ENCODE peak calls at places on chromosomes 2 and 18, in eight cellular contexts. R, L, K, M, Y, O, C and B are unnamed samples.

GRCh38 chr2:576292-576691 is 100.9 kb downstream of the TMEM18 start:
- DNase-seq in C (no peak), M (no peak), K (no peak), Y (no peak), O (no peak), R (no peak), L (no peak), B (no peak)

GRCh38 chr2:25572638-25573037 is 100.7 kb downstream of the DTNB start:
- DNase-seq in K (no peak), C (no peak), M (no peak), O (peak; percentile 71), Y (no peak), L (peak; percentile 25), R (no peak), B (peak; percentile 63)

GRCh38 chr2:230812041-230812440 is 52.7 kb upstream of the ITM2C start:
- DNase-seq in O (no peak), M (no peak), K (no peak), Y (no peak), R (no peak), L (no peak), C (no peak), B (no peak)

GRCh38 chr2:119169717-119170116 is 11.2 kb upstream of the C1QL2 start:
- DNase-seq in K (no peak), Y (no peak), C (no peak), L (no peak), R (no peak), M (no peak), O (no peak), B (no peak)

GRCh38 chr2:217988840-217989204 is 14.0 kb downstream of the TNS1 start:
- DNase-seq in L (no peak), K (no peak), Y (no peak), C (no peak), M (no peak), R (no peak), O (peak; percentile 54), B (peak; percentile 59)

GRCh38 chr18:63331105-63331504 is 11.5 kb upstream of the BCL2 start:
- DNase-seq in Y (no peak), K (no peak), C (no peak), M (no peak), O (no peak), R (no peak), L (no peak), B (no peak)

GRCh38 chr18:44564922-44565321 is 115.8 kb upstream of the SETBP1 start:
- DNase-seq in C (no peak), Y (no peak), O (peak; percentile 88), M (no peak), R (no peak), L (peak; percentile 34), K (peak; percentile 51), B (peak; percentile 41)

GRCh38 chr18:7844418-7844817 is 277.3 kb downstream of the PTPRM start:
- DNase-seq in L (peak; percentile 33), C (no peak), K (no peak), Y (no peak), O (no peak), M (no peak), R (no peak), B (peak; percentile 9)

GRCh38 chr2:43754180-43754579 is 19.7 kb upstream of the DYNC2LI1 start:
- DNase-seq in M (no peak), O (no peak), R (no peak), L (no peak), Y (no peak), C (no peak), K (no peak), B (no peak)

GRCh38 chr2:8234757-8235374 is 447.0 kb upstream of the ID2 start:
- DNase-seq in M (no peak), L (no peak), C (no peak), R (no peak), O (no peak), Y (no peak), K (no peak), B (no peak)

GRCh38 chr18:24138281-24138883 is 480 bp upstream of the CABYR start:
- DNase-seq in K (no peak), O (no peak), C (no peak), M (no peak), R (no peak), L (peak; percentile 24), Y (no peak), B (no peak)

GRCh38 chr2:72414108-72414507 is 266.4 kb upstream of the CYP26B1 start:
- DNase-seq in L (peak; percentile 12), K (no peak), Y (no peak), M (no peak), R (no peak), C (no peak), O (peak; percentile 76), B (no peak)

GRCh38 chr2:160892204-160892603 is 268.0 kb upstream of the TANK start:
- DNase-seq in C (no peak), R (no peak), K (no peak), Y (no peak), L (no peak), O (no peak), M (no peak), B (no peak)

GRCh38 chr2:237027712-237028029 is 58.0 kb upstream of the COPS8 start:
- DNase-seq in L (no peak), Y (no peak), K (no peak), M (no peak), O (no peak), R (no peak), C (no peak), B (no peak)
- TF ChIP-seq CTCF in L (no peak), Y (no peak), K (no peak), M (no peak), O (no peak), R (no peak), C (no peak), B (no peak)

GRCh38 chr18:45837283-45838070 is 12.0 kb downstream of the SIGLEC15 start:
- DNase-seq in R (peak; percentile 61), Y (peak; percentile 38), O (peak; percentile 49), K (peak; percentile 90), C (peak; percentile 9), L (peak; percentile 43), M (peak; percentile 60), B (peak; percentile 47)
- TF ChIP-seq CTCF in R (no peak), Y (peak; percentile 32), O (no peak), K (peak; percentile 59), C (no peak), L (no peak), M (peak; percentile 5), B (peak; percentile 10)

GRCh38 chr2:101251844-101252407 is 760 bp upstream of the CNOT11 start:
- DNase-seq in O (no peak), Y (peak; percentile 60), R (peak; percentile 39), L (no peak), M (peak; percentile 69), K (peak; percentile 79), C (no peak), B (no peak)
- TF ChIP-seq CTCF in O (peak; percentile 1), Y (peak; percentile 84), R (peak; percentile 47), L (peak; percentile 1), M (peak; percentile 61), K (peak; percentile 83), C (peak; percentile 43), B (peak; percentile 2)

GRCh38 chr2:31413876-31414550 is 529 bp downstream of the XDH start:
- DNase-seq in M (no peak), O (no peak), K (no peak), C (no peak), L (peak; percentile 28), Y (no peak), R (no peak), B (no peak)
- TF ChIP-seq CTCF in M (no peak), O (peak; percentile 6), K (peak; percentile 69), C (peak; percentile 12), L (peak; percentile 23), Y (peak; percentile 56), R (no peak), B (no peak)

GRCh38 chr2:112542974-112543760 is 902 bp downstream of the POLR1B start:
- DNase-seq in Y (no peak), M (no peak), C (no peak), K (peak; percentile 64), O (peak; percentile 8), L (peak; percentile 21), R (no peak), B (peak; percentile 56)
- TF ChIP-seq CTCF in Y (no peak), M (no peak), C (no peak), K (no peak), O (no peak), L (no peak), R (no peak), B (no peak)

GRCh38 chr2:12807907-12808810 is 91.4 kb downstream of the TRIB2 start:
- DNase-seq in R (no peak), C (no peak), O (peak; percentile 34), Y (no peak), K (no peak), L (no peak), M (no peak), B (no peak)

GRCh38 chr2:12805032-12805431 is 88.3 kb downstream of the TRIB2 start:
- DNase-seq in K (no peak), C (no peak), O (no peak), M (no peak), L (no peak), Y (no peak), R (no peak), B (no peak)

GRCh38 chr2:12806535-12806934 is 89.8 kb downstream of the TRIB2 start:
- DNase-seq in R (no peak), Y (no peak), K (no peak), O (no peak), L (no peak), M (no peak), C (no peak), B (no peak)

GRCh38 chr2:12803616-12804015 is 86.9 kb downstream of the TRIB2 start:
- DNase-seq in L (peak; percentile 69), O (peak; percentile 64), K (no peak), M (no peak), C (no peak), Y (no peak), R (no peak), B (peak; percentile 46)

GRCh38 chr2:12804141-12804857 is 87.6 kb downstream of the TRIB2 start:
- DNase-seq in K (no peak), O (no peak), C (no peak), L (no peak), M (no peak), R (no peak), Y (no peak), B (peak; percentile 68)
- TF ChIP-seq CTCF in K (no peak), O (peak; percentile 5), C (no peak), L (peak; percentile 19), M (no peak), R (no peak), Y (no peak), B (peak; percentile 4)

GRCh38 chr2:205496370-205496769 is 185.9 kb upstream of the NRP2 start:
- DNase-seq in C (no peak), K (no peak), M (no peak), R (no peak), Y (no peak), L (no peak), O (no peak), B (no peak)
- TF ChIP-seq CTCF in C (no peak), K (peak; percentile 42), M (no peak), R (no peak), Y (no peak), L (peak; percentile 6), O (peak; percentile 21), B (no peak)